ENCODE peak calls at places on chromosomes 6 and 20, in nine cellular contexts. M is spleen, Z is K562, U is A549, G is neural crest cell, I is right lobe of liver, C is tibial nerve, H is kidney epithelial cell, A is OCI-LY7. B is an unnamed sample.

GRCh38 chr20:52572687-52573086 is 381.1 kb upstream of the ZFP64 start:
- DNase-seq in U (no peak), Z (no peak), A (no peak), M (no peak), H (no peak), G (no peak), C (no peak), I (no peak), B (peak)

GRCh38 chr20:37741560-37741959 is 47.7 kb downstream of the CTNNBL1 start:
- DNase-seq in H (no peak), M (no peak), Z (no peak), U (no peak), C (no peak), I (no peak), A (no peak), G (no peak), B (no peak)

GRCh38 chr6:31945507-31946369 is at the start of gene CFB:
- DNase-seq in Z (no peak), M (peak), H (peak), G (no peak), A (no peak), C (peak), U (peak), I (peak), B (peak)

GRCh38 chr20:48523191-48523757 is 304.5 kb downstream of the PREX1 start:
- DNase-seq in H (no peak), U (peak), Z (no peak), C (peak), A (peak), M (no peak), G (peak), I (no peak), B (peak)

GRCh38 chr6:6007311-6008113 is 787 bp upstream of the NRN1 start:
- DNase-seq in H (no peak), Z (no peak), A (peak), M (peak), C (no peak), U (no peak), G (peak), I (no peak), B (no peak)

GRCh38 chr6:20117474-20117873 is 94.8 kb downstream of the MBOAT1 start:
- DNase-seq in H (peak), A (no peak), Z (no peak), U (no peak), C (no peak), M (no peak), I (no peak), G (no peak), B (peak)

GRCh38 chr6:168322966-168323365 is 3.4 kb upstream of the DACT2 start:
- DNase-seq in Z (no peak), I (no peak), H (no peak), U (no peak), A (no peak), M (no peak), G (no peak), C (no peak), B (no peak)

GRCh38 chr20:59064214-59064722 is 21.7 kb upstream of the PRELID3B start:
- DNase-seq in U (no peak), A (no peak), C (no peak), I (no peak), G (no peak), M (no peak), Z (no peak), H (no peak), B (no peak)

GRCh38 chr6:155832596-155832995 is 377.0 kb upstream of the NOX3 start:
- DNase-seq in A (peak), M (no peak), C (no peak), G (no peak), U (no peak), H (peak), I (no peak), Z (no peak), B (no peak)

GRCh38 chr6:32845381-32845884 is 1.6 kb upstream of the PSMB8 start:
- DNase-seq in G (no peak), Z (no peak), I (no peak), U (no peak), A (peak), H (no peak), M (peak), C (no peak), B (no peak)

GRCh38 chr6:144006731-144007454 is 1.2 kb downstream of the PLAGL1 start:
- DNase-seq in Z (peak), H (no peak), U (peak), I (no peak), A (no peak), C (no peak), M (no peak), G (no peak), B (no peak)

GRCh38 chr6:39984051-39984450 is 49.8 kb upstream of the MOCS1 start:
- DNase-seq in G (no peak), H (no peak), Z (no peak), I (no peak), C (no peak), U (no peak), M (no peak), A (no peak), B (no peak)

GRCh38 chr6:89610149-89610642 is 28.4 kb downstream of the LYRM2 start:
- DNase-seq in U (peak), G (peak), C (peak), H (no peak), A (peak), M (peak), Z (peak), I (peak), B (no peak)

GRCh38 chr6:50815436-50816114 is 3.1 kb upstream of the TFAP2B start:
- DNase-seq in Z (peak), H (no peak), I (no peak), U (no peak), A (peak), G (no peak), M (no peak), C (no peak), B (peak)

GRCh38 chr20:44684047-44684965 is 30.9 kb upstream of the CCN5 start:
- DNase-seq in Z (no peak), C (no peak), A (no peak), G (no peak), H (no peak), M (no peak), I (peak), U (no peak), B (no peak)

GRCh38 chr6:65937982-65938381 is 231.0 kb upstream of the EYS start:
- DNase-seq in U (no peak), M (no peak), Z (no peak), G (no peak), C (peak), A (no peak), H (no peak), I (no peak), B (no peak)

GRCh38 chr20:45361794-45362193 is 1.2 kb upstream of the SYS1 start:
- DNase-seq in Z (no peak), U (no peak), C (no peak), M (no peak), I (no peak), A (no peak), H (no peak), G (no peak), B (no peak)

GRCh38 chr6:157873735-157874344 is 50.8 kb downstream of the SNX9 start:
- DNase-seq in G (peak), A (peak), C (peak), M (peak), Z (peak), U (peak), H (peak), I (peak), B (peak)

GRCh38 chr6:157148391-157149323 is 174.7 kb downstream of the TMEM242 start:
- DNase-seq in C (peak), Z (no peak), G (no peak), I (no peak), U (peak), A (no peak), H (peak), M (no peak), B (peak)

GRCh38 chr20:5973172-5973571 is 22.7 kb downstream of the MCM8 start:
- DNase-seq in C (no peak), U (peak), I (no peak), A (no peak), Z (no peak), M (no peak), H (peak), G (no peak), B (no peak)

GRCh38 chr20:48850681-48851299 is 23.0 kb upstream of the PREX1 start:
- DNase-seq in H (no peak), C (no peak), I (no peak), A (no peak), M (no peak), Z (no peak), G (no peak), U (no peak), B (no peak)

GRCh38 chr6:87484491-87484890 is 11.7 kb downstream of the SLC35A1 start:
- DNase-seq in G (no peak), Z (no peak), I (no peak), A (no peak), C (no peak), H (no peak), U (no peak), M (no peak), B (no peak)

GRCh38 chr6:111361648-111362047 is 121.4 kb downstream of the REV3L start:
- DNase-seq in U (peak), I (no peak), C (peak), H (no peak), A (peak), G (peak), M (no peak), Z (peak), B (no peak)

GRCh38 chr6:167932468-167933276 is 64.8 kb upstream of the KIF25 start:
- DNase-seq in Z (no peak), U (peak), H (peak), G (no peak), M (no peak), I (no peak), C (no peak), A (no peak), B (no peak)

GRCh38 chr6:145015739-145016558 is 719.4 kb downstream of the EPM2A start:
- DNase-seq in H (peak), Z (no peak), I (no peak), C (no peak), G (no peak), U (peak), A (no peak), M (no peak), B (peak)

GRCh38 chr20:11687546-11688292 is 230.0 kb upstream of the BTBD3 start:
- DNase-seq in M (no peak), U (peak), I (no peak), A (no peak), G (no peak), Z (no peak), C (no peak), H (peak), B (no peak)

GRCh38 chr6:2353412-2354137 is 108.2 kb upstream of the GMDS start:
- DNase-seq in G (peak), M (no peak), U (peak), Z (peak), I (no peak), C (peak), A (peak), H (no peak), B (peak)

GRCh38 chr6:147954938-147955337 is 387.7 kb upstream of the SASH1 start:
- DNase-seq in H (no peak), Z (no peak), U (no peak), I (no peak), M (no peak), C (no peak), G (no peak), A (no peak), B (no peak)

GRCh38 chr6:44128020-44128917 is 915 bp downstream of the TMEM63B start:
- DNase-seq in C (peak), U (peak), I (no peak), Z (peak), M (peak), H (no peak), A (peak), G (peak), B (no peak)

GRCh38 chr6:22892452-22892851 is 323.1 kb downstream of the HDGFL1 start:
- DNase-seq in A (no peak), H (peak), I (no peak), G (no peak), M (no peak), U (peak), C (peak), Z (no peak), B (peak)

GRCh38 chr20:52793339-52793963 is 178.7 kb upstream of the TSHZ2 start:
- DNase-seq in U (no peak), H (no peak), M (no peak), A (no peak), Z (no peak), C (no peak), I (no peak), G (no peak), B (no peak)

GRCh38 chr6:133983099-133983939 is 30.3 kb downstream of the TBPL1 start:
- DNase-seq in I (no peak), H (no peak), C (no peak), Z (no peak), U (no peak), M (no peak), G (no peak), A (no peak), B (no peak)

GRCh38 chr20:49339123-49339522 is 61.3 kb upstream of the ZNFX1 start:
- DNase-seq in G (no peak), M (no peak), Z (no peak), A (no peak), I (no peak), C (no peak), H (no peak), U (no peak), B (no peak)

GRCh38 chr6:5968817-5969726 is 37.7 kb downstream of the NRN1 start:
- DNase-seq in Z (no peak), C (peak), M (no peak), I (no peak), H (peak), G (no peak), U (no peak), A (no peak), B (peak)

GRCh38 chr6:73679009-73679408 is 17.0 kb upstream of the CD109 start:
- DNase-seq in A (no peak), M (no peak), C (no peak), Z (no peak), U (no peak), H (no peak), I (no peak), G (no peak), B (no peak)

GRCh38 chr6:73739097-73739496 is 43.1 kb downstream of the CD109 start:
- DNase-seq in C (no peak), H (peak), G (no peak), M (no peak), U (peak), Z (peak), I (no peak), A (peak), B (peak)

GRCh38 chr6:40371621-40372020 is 215.5 kb downstream of the LRFN2 start:
- DNase-seq in Z (no peak), M (no peak), I (no peak), C (no peak), H (no peak), A (no peak), U (no peak), G (no peak), B (no peak)

DNA sequence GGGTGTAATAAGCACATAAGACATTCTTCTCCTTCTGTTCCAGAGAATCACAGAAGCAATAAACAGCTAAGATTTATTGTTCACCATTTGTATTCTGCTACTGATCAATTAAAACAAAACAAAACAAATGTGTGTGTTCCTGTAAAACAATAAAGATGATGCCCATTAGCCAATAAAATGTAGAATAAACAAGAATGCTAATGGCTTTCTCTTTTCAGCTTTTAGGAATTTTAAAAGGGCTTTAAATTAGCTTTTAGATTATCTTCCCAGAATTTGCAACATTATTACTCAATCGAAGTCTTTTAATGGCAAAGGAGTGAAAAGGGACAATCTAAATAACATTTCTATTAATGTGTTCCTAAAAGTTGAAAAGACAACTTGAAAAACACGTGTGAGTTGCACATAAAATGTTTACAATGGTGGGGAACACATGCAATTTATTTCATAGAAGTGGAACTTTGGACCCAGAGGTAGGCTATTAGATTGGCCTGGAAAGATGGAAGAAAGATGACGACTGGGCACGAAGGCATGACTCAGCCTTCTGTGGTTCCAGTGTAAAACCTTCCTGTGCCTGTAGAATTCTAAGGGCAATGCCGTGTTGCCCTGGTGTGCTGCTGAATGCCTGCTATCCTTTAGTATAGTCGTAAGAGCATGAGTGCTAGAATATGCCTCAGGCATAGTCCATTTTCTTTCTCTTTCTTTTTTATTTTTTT is 29.0 kb upstream of the DEK start:
- DNase-seq in H (no peak), I (no peak), M (no peak), G (no peak), U (no peak), Z (no peak), A (no peak), C (no peak), B (no peak)
- TF ChIP-seq CTCF in H (no peak), I (no peak), M (no peak), G (no peak), U (no peak), Z (no peak), A (no peak), C (no peak), B (no peak)

GRCh38 chr6:12289655-12290489 is at the start of gene EDN1:
- DNase-seq in I (peak), U (peak), M (peak), H (no peak), A (peak), Z (peak), G (peak), C (peak), B (peak)
- TF ChIP-seq CTCF in I (peak), U (no peak), M (peak), H (peak), A (peak), Z (peak), G (peak), C (peak), B (peak)

GRCh38 chr20:54284928-54285704 is 77.2 kb downstream of the PFDN4 start:
- DNase-seq in C (no peak), I (no peak), M (no peak), U (no peak), Z (no peak), G (no peak), H (no peak), A (no peak), B (no peak)
- TF ChIP-seq CTCF in C (no peak), I (no peak), M (no peak), U (no peak), Z (no peak), G (no peak), H (no peak), A (no peak), B (no peak)

GRCh38 chr6:98716341-98716740 is 118.0 kb upstream of the POU3F2 start:
- DNase-seq in U (no peak), Z (no peak), I (no peak), G (peak), M (no peak), A (no peak), H (no peak), C (no peak), B (no peak)
- TF ChIP-seq CTCF in U (no peak), Z (no peak), I (no peak), G (no peak), M (no peak), A (no peak), H (no peak), C (no peak), B (no peak)

GRCh38 chr20:17884318-17885003 is 84.1 kb downstream of the SNX5 start:
- DNase-seq in C (no peak), G (no peak), Z (no peak), M (peak), H (no peak), A (no peak), U (no peak), I (no peak), B (no peak)
- TF ChIP-seq CTCF in C (no peak), G (no peak), Z (no peak), M (no peak), H (no peak), A (no peak), U (no peak), I (no peak), B (no peak)

GRCh38 chr20:63172726-63173125 is 43.2 kb downstream of the YTHDF1 start:
- DNase-seq in Z (peak), M (no peak), A (peak), G (no peak), I (no peak), C (no peak), U (no peak), H (no peak), B (no peak)
- TF ChIP-seq CTCF in Z (peak), M (no peak), A (peak), G (no peak), I (no peak), C (no peak), U (no peak), H (peak), B (peak)

GRCh38 chr6:85660181-85660611 is 17.5 kb upstream of the SYNCRIP start:
- DNase-seq in M (no peak), H (peak), C (no peak), Z (no peak), U (peak), A (no peak), G (no peak), I (no peak), B (peak)
- TF ChIP-seq CTCF in M (no peak), H (no peak), C (no peak), Z (peak), U (no peak), A (no peak), G (no peak), I (no peak), B (peak)

GRCh38 chr6:122178988-122179387 is 220.5 kb upstream of the HSF2 start:
- DNase-seq in G (no peak), I (no peak), H (no peak), C (no peak), Z (no peak), A (no peak), U (no peak), M (no peak), B (no peak)

GRCh38 chr6:122184260-122184934 is 215.1 kb upstream of the HSF2 start:
- DNase-seq in Z (no peak), C (no peak), A (no peak), I (no peak), H (no peak), G (no peak), M (no peak), U (peak), B (no peak)

DNA sequence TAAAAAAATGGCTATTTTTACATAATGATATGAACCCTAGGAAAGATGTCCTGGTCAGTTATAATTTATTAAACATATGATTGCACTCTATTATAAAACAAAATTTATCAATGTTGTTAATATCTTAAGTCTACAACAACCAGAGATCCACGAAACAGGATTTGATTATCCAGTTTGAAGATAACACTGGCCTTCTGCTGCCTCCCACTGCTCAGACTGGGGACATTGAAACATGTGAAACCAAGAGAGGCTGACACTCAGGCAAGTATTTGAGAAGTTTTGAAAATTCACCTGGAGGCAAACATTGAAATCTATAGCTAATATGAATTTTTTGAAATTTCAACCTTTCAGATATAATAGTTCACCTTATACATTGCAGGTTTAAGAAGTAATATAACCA is 219.3 kb upstream of the HSF2 start:
- DNase-seq in H (no peak), M (no peak), A (no peak), G (no peak), I (no peak), C (no peak), U (no peak), Z (no peak), B (no peak)
- TF ChIP-seq CTCF in H (no peak), M (no peak), A (no peak), G (peak), I (no peak), C (no peak), U (no peak), Z (no peak), B (peak)

B was measured in retinal pigment epithelial cell.